ENCODE peak calls at places on chromosomes 13 and 19, in four cellular contexts. S is endothelial cell of umbilical vein, H is cardiac muscle cell, X is GM13976. W is an unnamed sample.

GRCh38 chr13:83216521-83217245 is 665.6 kb downstream of the SLITRK1 start:
- DNase-seq in S (no peak), H (no peak), X (no peak), W (no peak)

GRCh38 chr19:18304194-18304495 is 18.7 kb downstream of the LSM4 start:
- DNase-seq in S (no peak), H (no peak), X (peak), W (no peak)

GRCh38 chr19:19410553-19411550 is 5.4 kb downstream of the GATAD2A start:
- DNase-seq in S (no peak), H (no peak), X (peak), W (peak)

GRCh38 chr13:23380534-23380933 is 53.0 kb downstream of the SACS start:
- DNase-seq in S (no peak), H (no peak), X (no peak), W (no peak)

GRCh38 chr19:30932854-30933253 is 416.4 kb downstream of the TSHZ3 start:
- DNase-seq in S (no peak), H (no peak), X (no peak), W (no peak)

GRCh38 chr19:14058182-14059092 is 3.4 kb downstream of the PALM3 start:
- DNase-seq in S (no peak), H (no peak), X (peak), W (no peak)

GRCh38 chr19:46872967-46873366 is 12.2 kb downstream of the ARHGAP35 start:
- DNase-seq in S (no peak), H (no peak), X (no peak), W (no peak)

GRCh38 chr19:36488816-36489138 is 584 bp downstream of the ZNF566 start:
- DNase-seq in S (no peak), H (peak), X (peak), W (peak)

GRCh38 chr13:88751994-88752393 is 1080.8 kb downstream of the SLITRK5 start:
- DNase-seq in S (no peak), H (no peak), X (no peak), W (no peak)

GRCh38 chr19:5627395-5627904 is 4.6 kb downstream of the SAFB start:
- DNase-seq in S (no peak), H (no peak), X (peak), W (peak)

GRCh38 chr13:71252191-71252704 is 614.8 kb downstream of the DACH1 start:
- DNase-seq in S (peak), H (no peak), X (no peak), W (no peak)

GRCh38 chr19:37936166-37936565 is 29.2 kb downstream of the SIPA1L3 start:
- DNase-seq in S (no peak), H (no peak), X (no peak), W (no peak)

GRCh38 chr19:44747739-44748425 is 626 bp upstream of the BCL3 start:
- DNase-seq in S (peak), H (peak), X (no peak), W (no peak)

GRCh38 chr19:35066691-35067563 is 25.4 kb downstream of the HPN start:
- DNase-seq in S (peak), H (peak), X (peak), W (peak)

GRCh38 chr19:49086296-49086695 is 1.0 kb downstream of the SNRNP70 start:
- DNase-seq in S (no peak), H (no peak), X (no peak), W (no peak)

GRCh38 chr19:39409886-39410619 is 2.4 kb upstream of the PLEKHG2 start:
- DNase-seq in S (peak), H (peak), X (peak), W (peak)

GRCh38 chr13:101399365-101399764 is 16.9 kb downstream of the NALCN start:
- DNase-seq in S (no peak), H (no peak), X (no peak), W (no peak)

GRCh38 chr19:6161271-6161850 is 25.9 kb downstream of the ACSBG2 start:
- DNase-seq in S (peak), H (no peak), X (peak), W (peak)

GRCh38 chr19:48113190-48113917 is 2.7 kb upstream of the PLA2G4C start:
- DNase-seq in S (no peak), H (no peak), X (no peak), W (no peak)

GRCh38 chr13:113187905-113188595 is 20.4 kb downstream of the PCID2 start:
- DNase-seq in S (no peak), H (no peak), X (no peak), W (no peak)

GRCh38 chr13:113183450-113184129 is 24.9 kb downstream of the PCID2 start:
- DNase-seq in S (peak), H (no peak), X (no peak), W (no peak)

GRCh38 chr13:113186061-113186900 is 22.2 kb downstream of the PCID2 start:
- DNase-seq in S (no peak), H (no peak), X (peak), W (peak)

GRCh38 chr13:113184568-113185440 is 23.7 kb downstream of the PCID2 start:
- DNase-seq in S (no peak), H (no peak), X (no peak), W (no peak)

DNA sequence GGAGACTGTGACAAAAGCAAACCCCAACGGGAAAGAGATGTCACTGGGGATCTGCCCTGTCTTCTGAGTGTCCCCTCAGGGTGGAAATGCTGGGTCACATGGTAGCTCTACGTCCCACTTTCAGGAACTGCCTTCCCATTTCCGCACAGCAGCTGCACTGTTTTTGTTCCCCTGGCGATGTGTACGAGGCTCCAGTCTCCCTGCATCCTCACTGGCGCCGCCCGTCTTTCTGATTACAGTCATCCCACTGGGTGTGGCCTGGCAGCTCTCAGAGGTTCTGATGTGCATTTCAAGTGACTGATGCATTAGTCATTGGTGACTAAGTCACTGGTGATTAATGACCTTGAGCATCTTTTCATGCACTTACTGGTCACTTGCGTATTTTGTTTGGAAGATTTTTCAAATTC is 21.2 kb downstream of the PCID2 start:
- DNase-seq in S (peak), H (no peak), X (no peak), W (no peak)
- TF ChIP-seq CTCF in S (no peak), H (peak), X (no peak), W (no peak)

GRCh38 chr13:107284168-107284567 is 716.2 kb upstream of the ARGLU1 start:
- DNase-seq in S (peak), H (no peak), X (no peak), W (no peak)
- TF ChIP-seq CTCF in S (no peak), H (no peak), X (no peak), W (no peak)

DNA sequence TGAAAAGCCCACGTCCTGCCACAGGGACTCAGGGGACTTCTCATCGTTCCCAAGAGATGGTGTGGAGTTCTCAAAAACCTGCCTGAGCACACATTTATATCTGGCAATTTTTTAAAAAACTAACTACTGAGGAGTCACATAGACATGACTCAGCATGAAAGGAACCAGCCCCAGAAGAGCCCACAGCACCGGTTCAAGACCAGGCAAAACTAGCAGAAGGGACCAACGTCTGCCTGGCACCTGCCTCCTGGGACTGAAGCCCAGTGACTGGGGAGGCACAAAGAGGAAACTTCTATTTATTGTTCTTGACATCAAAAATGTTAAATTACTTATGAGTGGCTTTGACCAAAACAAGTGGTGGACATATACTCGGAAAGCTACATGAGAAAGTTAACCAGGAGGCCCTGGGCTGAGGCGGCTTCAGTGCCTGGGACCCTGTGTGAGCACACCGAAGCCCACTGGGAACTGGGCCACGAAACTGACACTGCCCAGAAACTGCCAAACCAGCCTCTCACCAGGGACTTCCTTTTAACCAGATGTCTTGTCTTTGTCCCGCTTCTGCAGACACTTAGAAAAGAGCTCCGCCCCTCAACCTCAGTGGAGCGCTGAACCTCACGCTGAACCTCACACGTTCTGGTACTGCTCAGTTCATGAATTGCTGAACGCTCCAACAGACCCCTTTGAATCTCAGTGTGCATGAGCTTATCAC is 25.7 kb downstream of the C13orf46 start:
- DNase-seq in S (no peak), H (no peak), X (no peak), W (no peak)
- TF ChIP-seq CTCF in S (no peak), H (no peak), X (no peak), W (no peak)

DNA sequence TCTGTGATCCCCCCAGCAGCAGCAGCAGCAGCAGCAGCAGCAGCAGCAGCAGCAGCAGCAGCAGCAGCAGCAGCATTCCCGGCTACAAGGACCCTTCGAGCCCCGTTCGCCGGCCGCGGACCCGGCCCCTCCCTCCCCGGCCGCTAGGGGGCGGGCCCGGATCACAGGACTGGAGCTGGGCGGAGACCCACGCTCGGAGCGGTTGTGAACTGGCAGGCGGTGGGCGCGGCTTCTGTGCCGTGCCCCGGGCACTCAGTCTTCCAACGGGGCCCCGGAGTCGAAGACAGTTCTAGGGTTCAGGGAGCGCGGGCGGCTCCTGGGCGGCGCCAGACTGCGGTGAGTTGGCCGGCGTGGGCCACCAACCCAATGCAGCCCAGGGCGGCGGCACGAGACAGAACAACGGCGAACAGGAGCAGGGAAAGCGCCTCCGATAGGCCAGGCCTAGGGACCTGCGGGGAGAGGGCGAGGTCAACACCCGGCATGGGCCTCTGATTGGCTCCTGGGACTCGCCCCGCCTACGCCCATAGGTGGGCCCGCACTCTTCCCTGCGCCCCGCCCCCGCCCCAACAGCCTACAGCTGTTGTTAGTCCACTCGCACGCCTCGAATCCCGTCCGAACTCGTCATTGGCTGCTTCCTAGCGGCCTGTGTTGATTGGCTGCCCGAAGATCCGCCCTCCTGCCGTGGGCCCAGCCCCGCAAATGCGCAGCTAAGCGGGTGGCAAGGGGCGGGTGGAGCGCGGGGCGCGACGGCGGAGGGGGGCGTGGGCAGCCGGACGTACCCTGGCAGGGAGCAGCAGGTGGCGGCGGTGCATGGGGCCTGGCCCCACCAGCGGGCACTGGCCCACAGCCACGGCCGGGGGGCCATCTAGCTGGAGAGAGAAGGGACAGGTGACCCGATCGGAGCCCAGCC is 1.4 kb upstream of the SIX5 start:
- DNase-seq in S (peak), H (peak), X (peak), W (peak)
- TF ChIP-seq CTCF in S (peak), H (peak), X (peak), W (peak)

DNA sequence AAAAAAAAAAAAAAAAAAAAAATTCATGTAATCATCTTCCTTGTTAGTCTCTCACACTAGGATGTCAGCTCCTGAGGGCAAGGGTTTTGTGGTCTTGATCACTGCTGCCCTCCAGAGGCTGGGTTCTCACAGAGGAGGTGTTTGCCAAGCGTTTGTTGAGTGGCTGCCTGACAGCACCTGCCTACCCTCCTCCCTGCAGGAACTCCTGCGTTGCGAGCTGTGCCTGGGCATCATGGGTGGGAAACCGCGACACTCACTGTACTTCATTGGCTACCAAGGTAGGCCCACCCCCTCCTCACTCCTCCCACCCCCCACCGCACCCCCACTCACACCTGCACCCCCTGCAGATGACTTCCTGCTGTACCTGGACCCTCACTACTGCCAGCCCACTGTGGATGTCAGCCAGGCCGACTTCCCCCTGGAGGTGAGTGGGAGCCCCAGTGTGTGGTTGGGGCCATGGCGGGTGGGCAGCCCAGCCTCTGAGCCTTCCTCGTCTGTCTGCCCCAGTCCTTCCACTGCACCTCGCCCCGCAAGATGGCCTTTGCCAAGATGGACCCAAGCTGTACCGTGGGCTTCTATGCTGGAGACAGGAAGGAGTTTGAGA is 8.1 kb downstream of the ATG4D start:
- DNase-seq in S (no peak), H (no peak), X (no peak), W (peak)
- TF ChIP-seq CTCF in S (no peak), H (peak), X (no peak), W (peak)

GRCh38 chr19:17052439-17052838 is 22.8 kb downstream of the HAUS8 start:
- DNase-seq in S (peak), H (peak), X (no peak), W (no peak)
- TF ChIP-seq CTCF in S (peak), H (peak), X (peak), W (peak)

DNA sequence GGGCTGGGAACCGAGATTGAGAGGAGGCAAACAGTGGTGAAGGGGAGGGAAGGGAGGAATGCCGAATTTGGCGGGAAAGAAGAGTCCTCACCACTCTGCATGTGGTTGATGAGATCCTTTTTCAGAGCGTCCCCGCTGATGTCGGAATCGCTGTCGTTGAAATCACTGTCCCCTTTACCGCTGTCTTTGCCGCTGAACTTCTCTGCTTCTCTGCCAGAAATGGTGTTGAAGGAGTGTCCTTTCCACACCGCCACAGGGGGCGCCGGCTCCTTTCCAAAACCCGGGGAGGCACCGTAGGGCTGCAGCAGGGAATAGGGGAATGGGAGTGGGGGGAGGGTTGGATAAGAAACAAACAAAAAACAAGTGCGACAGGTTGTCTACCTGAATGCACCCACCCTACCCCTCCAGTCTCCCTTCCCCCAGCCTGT is 3.1 kb downstream of the PCDH8 start:
- DNase-seq in S (no peak), H (peak), X (no peak), W (peak)
- TF ChIP-seq CTCF in S (no peak), H (no peak), X (no peak), W (no peak)

GRCh38 chr13:105996391-105997028 is 539.0 kb downstream of the EFNB2 start:
- DNase-seq in S (no peak), H (no peak), X (no peak), W (no peak)

GRCh38 chr13:105997436-105998232 is 537.8 kb downstream of the EFNB2 start:
- DNase-seq in S (no peak), H (no peak), X (no peak), W (no peak)

GRCh38 chr13:105991131-105991530 is 544.3 kb downstream of the EFNB2 start:
- DNase-seq in S (no peak), H (no peak), X (no peak), W (no peak)

GRCh38 chr13:105991622-105992254 is 543.7 kb downstream of the EFNB2 start:
- DNase-seq in S (no peak), H (no peak), X (no peak), W (no peak)

DNA sequence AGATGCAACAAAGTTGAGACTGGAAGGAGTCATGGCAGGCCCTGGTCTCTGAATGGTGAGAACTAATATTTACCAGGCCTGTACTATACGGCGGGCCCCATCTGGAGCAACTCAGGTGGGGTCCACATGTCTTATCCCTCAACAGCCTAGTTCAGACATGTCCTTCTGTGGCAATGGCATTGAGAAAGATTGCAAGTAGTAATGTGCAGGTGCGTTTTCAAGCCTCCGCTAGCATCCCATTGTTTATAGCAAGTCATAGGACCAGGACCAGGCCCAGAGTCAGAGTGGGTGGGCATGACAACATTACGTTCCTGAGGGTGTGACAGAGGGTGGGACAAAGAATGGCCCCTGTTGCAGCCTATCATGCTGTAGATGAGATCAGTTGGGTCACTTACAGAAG is 541.1 kb downstream of the EFNB2 start:
- DNase-seq in S (no peak), H (no peak), X (no peak), W (no peak)
- TF ChIP-seq CTCF in S (no peak), H (no peak), X (no peak), W (no peak)

DNA sequence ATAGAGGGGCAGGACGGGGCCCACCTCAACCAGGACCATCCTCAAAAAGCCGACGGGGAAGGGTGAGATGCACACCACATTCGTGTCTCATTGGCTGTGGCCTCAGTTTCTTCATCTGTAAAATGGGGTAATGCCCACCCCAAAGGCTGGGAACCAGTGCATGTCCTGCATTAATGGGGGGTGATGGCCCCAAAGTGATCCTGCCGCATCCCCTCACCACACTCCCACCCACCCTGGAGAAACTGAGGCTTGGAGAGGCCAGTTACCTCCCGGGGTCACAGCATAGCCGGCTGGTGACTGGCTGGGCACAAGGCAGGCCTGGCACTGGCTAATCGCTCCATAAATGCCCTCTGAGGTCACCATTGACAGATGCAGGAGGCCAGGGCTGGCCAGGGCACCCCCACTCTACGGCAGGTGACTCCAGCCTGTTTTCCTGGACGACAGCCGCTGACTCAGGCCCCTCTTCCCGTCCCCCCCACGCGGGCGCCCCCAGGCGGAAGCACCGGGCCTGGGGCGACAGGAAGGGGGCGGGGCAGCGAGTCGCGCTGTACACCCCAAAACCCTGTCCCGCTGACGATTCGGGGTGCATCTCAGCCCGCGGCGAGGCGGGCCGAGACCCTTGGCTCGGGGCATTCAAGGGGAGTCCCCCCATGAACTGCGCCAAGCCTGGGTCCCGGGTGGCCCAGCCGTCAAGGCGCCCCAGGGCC is 483 bp upstream of the MIDN start:
- DNase-seq in S (peak), H (no peak), X (no peak), W (no peak)
- TF ChIP-seq CTCF in S (peak), H (peak), X (peak), W (peak)

GRCh38 chr19:4493104-4493928 is 21.2 kb downstream of the HDGFL2 start:
- DNase-seq in S (no peak), H (no peak), X (no peak), W (no peak)

GRCh38 chr19:4496304-4496703 is 22.0 kb downstream of the PLIN4 start:
- DNase-seq in S (no peak), H (no peak), X (no peak), W (no peak)

GRCh38 chr19:4494691-4495064 is 22.6 kb downstream of the HDGFL2 start:
- DNase-seq in S (no peak), H (no peak), X (no peak), W (no peak)

GRCh38 chr19:4493929-4494690 is 22.0 kb downstream of the HDGFL2 start:
- DNase-seq in S (no peak), H (no peak), X (no peak), W (no peak)

GRCh38 chr19:4495471-4495870 is 22.8 kb downstream of the PLIN4 start:
- DNase-seq in S (no peak), H (no peak), X (no peak), W (no peak)
- TF ChIP-seq CTCF in S (no peak), H (no peak), X (no peak), W (no peak)

W was measured in GM13977.